ENCODE peak calls at places on chromosomes 11 and 22, in six cellular contexts. X is fibroblast of villous mesenchyme; B is CD8-positive, alpha-beta T cell; S is cardiac fibroblast; H is lower lobe of right lung; L is body of pancreas. O is an unnamed sample.
A peak's percentile ranks its signal among the peaks of the same experiment; 100 is the strongest.

GRCh38 chr11:71461696-71462095 is 8.7 kb downstream of the NADSYN1 start:
- DNase-seq in X (no peak), B (no peak), S (no peak), H (no peak), L (no peak), O (no peak)

GRCh38 chr22:37546436-37547248 is 13.6 kb upstream of the CDC42EP1 start:
- DNase-seq in X (peak; percentile 97), B (no peak), S (peak; percentile 84), H (peak; percentile 73), L (peak; percentile 90), O (no peak)

GRCh38 chr11:126607374-126607773 is 251.9 kb downstream of the ST3GAL4 start:
- DNase-seq in X (peak; percentile 33), B (no peak), S (peak; percentile 51), H (no peak), L (peak; percentile 71), O (peak; percentile 7)

GRCh38 chr11:72673943-72674828 is at the start of gene PDE2A:
- DNase-seq in X (no peak), B (no peak), S (no peak), H (no peak), L (no peak), O (no peak)

GRCh38 chr22:42893366-42894150 is 36.5 kb upstream of the ARFGAP3 start:
- DNase-seq in X (no peak), B (no peak), S (no peak), H (no peak), L (peak; percentile 64), O (no peak)

GRCh38 chr11:118672865-118673264 is 6.6 kb downstream of the TREH start:
- DNase-seq in X (peak; percentile 20), B (no peak), S (no peak), H (no peak), L (no peak), O (no peak)

GRCh38 chr11:107040447-107041444 is 22.5 kb upstream of the GUCY1A2 start:
- DNase-seq in X (peak; percentile 81), B (no peak), S (peak; percentile 85), H (no peak), L (no peak), O (no peak)

GRCh38 chr11:46308632-46309419 is 31.4 kb downstream of the CREB3L1 start:
- DNase-seq in X (peak; percentile 75), B (peak; percentile 44), S (peak; percentile 79), H (peak; percentile 85), L (peak; percentile 83), O (peak; percentile 32)

GRCh38 chr22:50260801-50261614 is 475 bp downstream of the MAPK12 start:
- DNase-seq in X (peak; percentile 73), B (no peak), S (peak; percentile 71), H (peak; percentile 68), L (peak; percentile 53), O (no peak)

GRCh38 chr11:67276821-67277230 is 10.6 kb downstream of the GRK2 start:
- DNase-seq in X (peak; percentile 52), B (no peak), S (peak; percentile 41), H (peak; percentile 73), L (peak; percentile 14), O (no peak)
- TF ChIP-seq CTCF in X (peak; percentile 38), B (no peak), S (peak; percentile 21), H (peak; percentile 33), L (no peak), O (no peak)

GRCh38 chr22:38696606-38697005 is 4.1 kb downstream of the JOSD1 start:
- DNase-seq in X (peak; percentile 68), B (peak; percentile 24), S (peak; percentile 94), H (no peak), L (no peak), O (no peak)
- H3K4me3 ChIP-seq in X (no peak overlapping the region), B (no peak overlapping the region), S (no peak overlapping the region), H (peak overlapping the region; percentile 79), L (no peak overlapping the region), O (no peak overlapping the region)

GRCh38 chr11:66312549-66313320 is 4.1 kb downstream of the CD248 start:
- DNase-seq in X (peak; percentile 100), B (peak; percentile 99), S (peak; percentile 99), H (peak; percentile 100), L (peak; percentile 100), O (peak; percentile 81)

GRCh38 chr11:66310324-66310723 is 6.5 kb downstream of the CD248 start:
- DNase-seq in X (peak; percentile 26), B (no peak), S (no peak), H (no peak), L (no peak), O (no peak)

GRCh38 chr11:66311470-66311964 is 5.3 kb downstream of the CD248 start:
- DNase-seq in X (no peak), B (no peak), S (no peak), H (no peak), L (no peak), O (no peak)

GRCh38 chr11:66313321-66314185 is 3.3 kb downstream of the CD248 start:
- DNase-seq in X (peak; percentile 50), B (no peak), S (peak; percentile 38), H (peak; percentile 55), L (no peak), O (no peak)

DNA sequence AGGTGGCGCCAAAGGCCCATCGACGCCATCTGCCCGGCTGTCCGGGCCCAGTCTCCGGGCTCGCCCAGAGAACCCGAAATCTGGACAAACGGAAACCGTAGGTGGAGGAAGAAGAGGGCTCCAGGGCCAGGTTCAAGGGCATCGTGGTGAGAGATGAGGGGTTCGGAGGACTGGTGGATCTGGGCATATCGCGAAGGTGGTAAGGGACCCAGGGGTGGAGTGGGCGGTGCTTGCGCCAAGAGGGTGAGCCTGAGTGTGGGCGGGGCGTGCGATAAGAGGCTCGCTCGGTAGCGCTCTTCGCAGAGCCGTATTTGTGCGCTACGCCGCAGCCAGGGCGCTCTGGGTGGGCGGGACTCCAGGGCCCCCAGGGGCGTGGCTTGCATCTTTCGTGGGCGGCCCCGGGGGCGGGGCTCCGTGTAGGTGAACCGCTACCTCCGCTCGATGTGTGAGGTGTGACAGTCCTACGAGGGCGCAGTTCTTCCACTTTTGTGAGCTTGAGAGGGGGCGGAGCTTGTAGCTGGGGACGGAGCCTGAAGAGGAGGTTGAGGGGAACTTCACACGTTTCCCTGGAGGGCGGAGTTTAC is 4.8 kb downstream of the CD248 start:
- DNase-seq in X (peak; percentile 90), B (peak; percentile 99), S (peak; percentile 94), H (peak; percentile 96), L (peak; percentile 94), O (peak; percentile 62)
- TF ChIP-seq CTCF in X (peak; percentile 91), B (peak; percentile 98), S (no peak), H (peak; percentile 90), L (peak; percentile 81), O (peak; percentile 19)

GRCh38 chr11:128714121-128714520 is 20.2 kb downstream of the FLI1 start:
- DNase-seq in X (no peak), B (no peak), S (no peak), H (no peak), L (no peak), O (no peak)

GRCh38 chr11:128716661-128717210 is 22.9 kb downstream of the FLI1 start:
- DNase-seq in X (peak; percentile 64), B (no peak), S (peak; percentile 52), H (no peak), L (no peak), O (no peak)

GRCh38 chr11:128714881-128715280 is 21.0 kb downstream of the FLI1 start:
- DNase-seq in X (peak; percentile 73), B (no peak), S (peak; percentile 95), H (no peak), L (no peak), O (no peak)

GRCh38 chr11:128716231-128716630 is 22.4 kb downstream of the FLI1 start:
- DNase-seq in X (peak; percentile 38), B (no peak), S (peak; percentile 33), H (no peak), L (no peak), O (no peak)

DNA sequence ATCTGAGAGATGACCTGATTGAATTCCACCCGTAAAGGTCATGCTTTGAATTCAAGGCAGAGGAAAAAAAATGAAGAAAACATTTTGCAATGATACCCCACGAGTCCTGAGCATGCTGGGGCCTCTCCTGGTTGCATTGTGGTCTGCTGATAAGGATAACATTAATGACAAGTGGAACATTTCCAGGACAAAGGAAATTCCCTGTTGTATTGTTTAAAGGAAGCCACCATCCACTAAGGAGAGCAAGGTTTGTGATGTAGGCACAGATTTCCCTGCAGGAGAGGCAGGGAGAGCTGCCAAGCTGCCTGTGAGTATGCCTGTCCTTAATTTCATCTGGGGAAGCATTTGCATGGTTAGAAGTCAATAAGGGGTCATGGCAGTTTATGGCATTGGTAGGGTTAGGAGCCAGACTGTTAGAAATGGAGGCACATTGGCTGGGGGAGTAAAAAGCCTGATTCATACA is 21.9 kb downstream of the FLI1 start:
- DNase-seq in X (peak; percentile 48), B (no peak), S (peak; percentile 68), H (no peak), L (no peak), O (no peak)
- H3K4me3 ChIP-seq in X (peak overlapping the region; percentile 32), B (no peak overlapping the region), S (no peak overlapping the region), H (no peak overlapping the region), L (no peak overlapping the region), O (no peak overlapping the region)

DNA sequence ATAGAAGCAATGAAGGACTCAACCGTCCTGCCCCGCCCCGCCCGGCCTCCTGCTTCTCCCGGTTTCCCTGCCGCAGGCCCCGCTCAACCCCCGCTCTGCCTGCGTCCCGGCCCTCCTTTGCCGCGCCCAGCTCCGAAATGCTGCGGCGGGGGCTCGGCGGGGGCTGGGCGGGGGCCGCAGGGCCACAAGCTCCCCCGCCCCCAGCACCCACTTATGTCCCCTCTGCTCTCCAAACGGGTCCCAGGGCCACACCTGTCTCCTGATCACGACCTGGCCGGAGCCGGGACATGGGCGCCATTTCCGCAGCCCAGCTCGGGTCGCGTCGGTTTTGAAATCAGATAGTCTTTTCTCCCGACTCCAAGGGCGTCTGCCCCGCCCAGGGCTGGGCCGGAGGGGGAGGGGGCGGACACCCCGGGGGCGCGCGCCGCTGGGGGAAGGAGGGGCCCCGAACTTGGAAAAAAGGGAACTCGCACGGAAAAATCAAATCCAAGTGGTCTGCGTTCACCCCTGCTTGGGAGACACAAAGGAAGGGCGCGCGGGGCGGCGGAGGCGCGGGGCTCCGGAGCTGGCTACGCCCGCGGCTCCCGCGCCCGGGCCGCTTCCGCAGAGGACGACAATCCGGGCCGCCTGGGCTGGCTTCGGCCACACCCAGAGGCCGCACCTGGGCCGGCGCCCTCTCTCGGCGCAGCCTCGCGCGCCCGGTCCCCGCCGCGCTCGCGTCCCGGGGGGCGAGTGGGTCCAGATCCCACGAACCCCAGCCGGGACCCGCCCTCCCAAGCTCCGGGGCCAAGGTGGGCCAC is 70.5 kb upstream of the EP300 start:
- DNase-seq in X (peak; percentile 61), B (peak; percentile 26), S (peak; percentile 34), H (peak; percentile 84), L (peak; percentile 75), O (no peak)
- TF ChIP-seq CTCF in X (no peak), B (no peak), S (no peak), H (peak; percentile 27), L (no peak), O (no peak)

O was measured in LNCaP clone FGC.